ENCODE peak calls at places on chromosomes 4 and X, in four cellular contexts. Z is activated gamma-delta T cell treated with Interleukin-2 at 50 U/mL for 16 hours, J is NCI-H2081, R is naive B cell. E is an unnamed sample.

GRCh38 chr4:183264614-183265013 is 55.5 kb downstream of the CLDN22 start:
- DNase-seq in Z (no peak), J (no peak), R (no peak), E (no peak)

GRCh38 chrX:37349131-37350033 is at the start of gene PRRG1:
- DNase-seq in Z (no peak), J (peak), R (no peak), E (no peak)

GRCh38 chr4:89700766-89701165 is 136.2 kb downstream of the SNCA start:
- DNase-seq in Z (no peak), J (no peak), R (no peak), E (no peak)

GRCh38 chr4:81839347-81840042 is 367.8 kb upstream of the RASGEF1B start:
- DNase-seq in Z (no peak), J (no peak), R (no peak), E (no peak)

GRCh38 chrX:106100442-106100841 is 61.9 kb upstream of the SERPINA7 start:
- DNase-seq in Z (no peak), J (no peak), R (no peak), E (no peak)

GRCh38 chr4:76275486-76276126 is 24.1 kb downstream of the FAM47E start:
- DNase-seq in Z (no peak), J (no peak), R (no peak), E (no peak)

GRCh38 chr4:187478292-187479205 is 517.0 kb upstream of the ZFP42 start:
- DNase-seq in Z (no peak), J (no peak), R (no peak), E (no peak)

GRCh38 chrX:120664081-120664480 is 34.2 kb upstream of the C1GALT1C1 start:
- DNase-seq in Z (no peak), J (no peak), R (peak), E (no peak)